ENCODE peak calls at places on chromosomes 1 and 21, in eight cellular contexts. H, C, U, I, Z, X, O and J are unnamed samples.

GRCh38 chr1:94716966-94717365 is 103.2 kb upstream of the SLC44A3 start:
- DNase-seq in H (no peak), O (peak), U (no peak), X (peak), C (no peak), I (no peak), Z (no peak), J (no peak)

GRCh38 chr1:186985889-186986491 is 157.2 kb downstream of the PLA2G4A start:
- DNase-seq in U (peak), O (peak), Z (no peak), X (peak), I (no peak), C (no peak), H (no peak), J (no peak)

GRCh38 chr21:28272272-28272992 is 720.2 kb downstream of the LTN1 start:
- DNase-seq in H (no peak), U (peak), C (no peak), X (peak), Z (no peak), O (no peak), I (no peak), J (no peak)

GRCh38 chr1:185917646-185918045 is 183.5 kb downstream of the HMCN1 start:
- DNase-seq in H (no peak), Z (no peak), X (peak), O (peak), U (peak), C (no peak), I (no peak), J (no peak)

GRCh38 chr1:155645648-155646047 is 35.6 kb downstream of the MSTO1 start:
- DNase-seq in H (no peak), Z (no peak), I (no peak), U (peak), O (peak), X (no peak), C (peak), J (no peak)

GRCh38 chr1:152983234-152983633 is 647 bp upstream of the SPRR1A start:
- DNase-seq in O (no peak), H (no peak), C (no peak), X (no peak), U (no peak), I (no peak), Z (no peak), J (no peak)

GRCh38 chr1:94541175-94542087 is at the start of gene F3:
- DNase-seq in U (peak), O (peak), Z (peak), C (peak), H (peak), X (peak), I (peak), J (peak)

GRCh38 chr1:163410073-163410522 is 88.3 kb downstream of the NUF2 start:
- DNase-seq in C (no peak), O (peak), X (peak), H (no peak), U (peak), I (no peak), Z (peak), J (no peak)

GRCh38 chr1:39635871-39636210 is 3.6 kb downstream of the HEYL start:
- DNase-seq in I (no peak), X (no peak), O (no peak), U (no peak), C (no peak), Z (no peak), H (no peak), J (no peak)

GRCh38 chr1:159132271-159132881 is 39.0 kb upstream of the CADM3 start:
- DNase-seq in X (peak), C (no peak), Z (peak), H (peak), I (peak), U (peak), O (peak), J (peak)

GRCh38 chr1:232142403-232143314 is 487.3 kb downstream of the SIPA1L2 start:
- DNase-seq in C (peak), O (peak), U (peak), Z (no peak), I (no peak), H (no peak), X (peak), J (peak)

GRCh38 chr1:178682429-178682828 is 42.6 kb upstream of the RALGPS2 start:
- DNase-seq in X (no peak), Z (no peak), U (no peak), O (no peak), H (no peak), C (no peak), I (no peak), J (no peak)

GRCh38 chr1:7948950-7949349 is 8.3 kb upstream of the TNFRSF9 start:
- DNase-seq in I (no peak), U (peak), Z (no peak), H (no peak), O (peak), C (no peak), X (peak), J (no peak)

GRCh38 chr1:234512376-234512965 is 33.5 kb upstream of the TARBP1 start:
- DNase-seq in H (no peak), I (no peak), O (no peak), U (no peak), Z (no peak), C (no peak), X (no peak), J (no peak)

GRCh38 chr1:39098569-39099250 is 72.6 kb downstream of the NDUFS5 start:
- DNase-seq in X (peak), U (peak), H (peak), Z (peak), C (peak), O (peak), I (peak), J (peak)

GRCh38 chr1:220682901-220683576 is 7.1 kb upstream of the C1orf115 start:
- DNase-seq in Z (no peak), O (no peak), U (no peak), I (no peak), X (no peak), C (no peak), H (no peak), J (no peak)

GRCh38 chr1:83671586-83671985 is 327.3 kb downstream of the TTLL7 start:
- DNase-seq in Z (no peak), O (no peak), I (no peak), U (no peak), X (no peak), H (no peak), C (no peak), J (no peak)
- TF ChIP-seq CTCF in Z (no peak), O (no peak), I (no peak), U (no peak), X (no peak), H (no peak), C (no peak), J (no peak)

DNA sequence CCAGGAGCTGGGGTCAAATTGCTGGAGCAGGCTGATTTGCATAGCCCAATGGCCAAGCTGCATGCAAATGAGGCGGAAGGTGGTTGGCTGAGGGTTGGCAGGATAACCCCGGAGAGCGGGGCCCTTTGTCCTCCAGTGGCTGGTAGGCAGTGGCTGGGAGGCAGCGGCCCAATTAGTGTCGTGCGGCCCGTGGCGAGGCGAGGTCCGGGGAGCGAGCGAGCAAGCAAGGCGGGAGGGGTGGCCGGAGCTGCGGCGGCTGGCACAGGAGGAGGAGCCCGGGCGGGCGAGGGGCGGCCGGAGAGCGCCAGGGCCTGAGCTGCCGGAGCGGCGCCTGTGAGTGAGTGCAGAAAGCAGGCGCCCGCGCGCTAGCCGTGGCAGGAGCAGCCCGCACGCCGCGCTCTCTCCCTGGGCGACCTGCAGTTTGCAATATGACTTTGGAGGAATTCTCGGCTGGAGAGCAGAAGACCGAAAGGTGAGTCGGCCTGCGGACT is at the start of gene GADD45A:
- DNase-seq in Z (peak), X (peak), H (peak), C (peak), I (peak), U (peak), O (peak), J (peak)
- TF ChIP-seq CTCF in Z (no peak), X (no peak), H (no peak), C (no peak), I (no peak), U (no peak), O (no peak), J (no peak)

GRCh38 chr1:104082221-104082620 is 332.5 kb downstream of the AMY1C start:
- DNase-seq in C (no peak), Z (no peak), H (no peak), X (no peak), I (no peak), O (no peak), U (no peak), J (no peak)
- TF ChIP-seq CTCF in C (no peak), Z (no peak), H (no peak), X (no peak), I (no peak), O (no peak), U (no peak), J (no peak)

GRCh38 chr1:203839081-203839480 is 22.3 kb upstream of the SNRPE start:
- DNase-seq in H (no peak), X (peak), U (peak), Z (no peak), I (no peak), O (peak), C (no peak), J (peak)

GRCh38 chr1:203840208-203840808 is 21.1 kb upstream of the SNRPE start:
- DNase-seq in U (no peak), X (no peak), O (no peak), C (no peak), Z (no peak), I (no peak), H (no peak), J (no peak)

DNA sequence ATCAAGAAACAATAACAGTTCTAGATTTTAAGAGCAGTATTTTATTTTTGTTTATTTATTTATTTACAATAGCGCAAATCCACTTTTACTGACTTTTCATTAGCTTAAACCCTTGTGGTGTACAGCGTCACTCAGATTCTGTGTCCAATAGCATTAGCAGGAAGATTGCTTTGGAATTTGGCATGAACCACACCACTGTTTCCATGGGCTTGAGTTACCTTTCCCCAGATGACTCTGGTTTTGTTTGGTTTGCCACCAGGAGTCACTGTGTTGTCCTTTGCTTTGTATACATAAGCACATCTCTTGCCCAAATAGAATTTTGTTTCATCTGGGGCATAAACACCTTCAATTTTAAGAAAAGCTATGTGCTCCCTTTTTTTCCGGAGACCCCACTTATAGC is 25.9 kb upstream of the SNRPE start:
- DNase-seq in C (no peak), Z (no peak), U (no peak), H (no peak), I (no peak), O (no peak), X (no peak), J (no peak)
- TF ChIP-seq CTCF in C (no peak), Z (no peak), U (peak), H (no peak), I (no peak), O (no peak), X (peak), J (no peak)

GRCh38 chr21:43721939-43722338 is 3.0 kb downstream of the PDXK start:
- DNase-seq in O (no peak), Z (no peak), U (no peak), X (no peak), I (no peak), H (no peak), C (no peak), J (no peak)
- TF ChIP-seq CTCF in O (no peak), Z (no peak), U (no peak), X (no peak), I (no peak), H (no peak), C (no peak), J (no peak)

GRCh38 chr1:214658785-214659184 is 55.8 kb downstream of the CENPF start:
- DNase-seq in I (no peak), H (no peak), O (peak), C (no peak), Z (no peak), X (peak), U (peak), J (peak)
- TF ChIP-seq CTCF in I (peak), H (no peak), O (peak), C (no peak), Z (no peak), X (peak), U (peak), J (peak)